ENCODE peak calls at places on chromosomes 3 and 15, in four cellular contexts. J, H, U and A are unnamed samples.

GRCh38 chr15:78322243-78322642 is 17.9 kb upstream of the CRABP1 start:
- DNase-seq in J (no peak), H (no peak), U (peak), A (no peak)

GRCh38 chr3:141845407-141846049 is 30.9 kb upstream of the ATP1B3 start:
- DNase-seq in J (no peak), H (no peak), U (no peak), A (no peak)

GRCh38 chr3:157573780-157574378 is 70.7 kb upstream of the VEPH1 start:
- DNase-seq in J (no peak), H (no peak), U (peak), A (no peak)

GRCh38 chr3:127224118-127224517 is 31.2 kb downstream of the PRR23E start:
- DNase-seq in J (no peak), H (peak), U (no peak), A (peak)

GRCh38 chr3:71143493-71143892 is 440.0 kb downstream of the FOXP1 start:
- DNase-seq in J (no peak), H (no peak), U (no peak), A (no peak)

GRCh38 chr3:14403636-14404395 is 1.4 kb downstream of the SLC6A6 start:
- DNase-seq in J (no peak), H (peak), U (peak), A (peak)

GRCh38 chr3:16124636-16125035 is 49.8 kb upstream of the GALNT15 start:
- DNase-seq in J (no peak), H (no peak), U (no peak), A (no peak)

GRCh38 chr3:58101499-58102370 is 93.5 kb downstream of the FLNB start:
- DNase-seq in J (no peak), H (no peak), U (no peak), A (no peak)

GRCh38 chr3:48451270-48451669 is 4.7 kb downstream of the ATRIP start:
- DNase-seq in J (no peak), H (no peak), U (no peak), A (no peak)

GRCh38 chr3:59717679-59718205 is 667.9 kb upstream of the CFAP20DC start:
- DNase-seq in J (no peak), H (peak), U (no peak), A (no peak)

GRCh38 chr3:175258763-175259162 is 399.6 kb downstream of the NAALADL2 start:
- DNase-seq in J (no peak), H (no peak), U (peak), A (no peak)

GRCh38 chr15:44319385-44319784 is 30.9 kb downstream of the GOLM2 start:
- DNase-seq in J (no peak), H (no peak), U (no peak), A (no peak)

GRCh38 chr3:160052385-160053047 is 63.9 kb downstream of the IL12A start:
- DNase-seq in J (no peak), H (no peak), U (no peak), A (no peak)

GRCh38 chr15:68375191-68375631 is 56.8 kb downstream of the ITGA11 start:
- DNase-seq in J (no peak), H (no peak), U (no peak), A (no peak)

GRCh38 chr3:194723846-194724618 is 38.3 kb downstream of the FAM43A start:
- DNase-seq in J (no peak), H (no peak), U (peak), A (no peak)

GRCh38 chr3:131518682-131519081 is 15.9 kb upstream of the MRPL3 start:
- DNase-seq in J (no peak), H (no peak), U (no peak), A (no peak)

GRCh38 chr3:48492461-48493202 is 11.3 kb downstream of the SHISA5 start:
- DNase-seq in J (no peak), H (peak), U (no peak), A (no peak)

GRCh38 chr3:12436514-12437222 is 47.6 kb upstream of the TSEN2 start:
- DNase-seq in J (no peak), H (no peak), U (no peak), A (no peak)

GRCh38 chr3:155958676-155959075 is 88.2 kb downstream of the GMPS start:
- DNase-seq in J (no peak), H (no peak), U (no peak), A (no peak)

GRCh38 chr15:62163847-62164499 is 1.1 kb downstream of the C2CD4B start:
- DNase-seq in J (no peak), H (no peak), U (peak), A (peak)

GRCh38 chr3:57557088-57557537 is 1.0 kb downstream of the PDE12 start:
- DNase-seq in J (no peak), H (peak), U (peak), A (no peak)

GRCh38 chr3:131341761-131342160 is 39.8 kb upstream of the NUDT16 start:
- DNase-seq in J (no peak), H (no peak), U (no peak), A (no peak)

GRCh38 chr15:63917588-63918316 is 84.0 kb upstream of the HERC1 start:
- DNase-seq in J (no peak), H (no peak), U (no peak), A (peak)

GRCh38 chr3:64494530-64494929 is 193.3 kb downstream of the ADAMTS9 start:
- DNase-seq in J (no peak), H (no peak), U (no peak), A (peak)